ENCODE peak calls at places on chromosomes 4 and X, in eight cellular contexts. One of them, this sample, is unnamed.

GRCh38 chr4:4865705-4866123 is 6.2 kb downstream of the MSX1 start:
- DNase-seq in PC-3: no peak
- DNase-seq in IMR-90: no peak
- DNase-seq in SK-N-MC: no peak
- DNase-seq in RWPE2: no peak
- DNase-seq in GM23248: no peak
- DNase-seq in pancreas: no peak
- DNase-seq in left ventricle myocardium inferior: no peak
- DNase-seq in this sample: no peak

GRCh38 chr4:140738111-140738510 is 18.1 kb downstream of the TBC1D9 start:
- DNase-seq in PC-3: no peak
- DNase-seq in IMR-90: no peak
- DNase-seq in SK-N-MC: no peak
- DNase-seq in RWPE2: no peak
- DNase-seq in GM23248: no peak
- DNase-seq in pancreas: no peak
- DNase-seq in left ventricle myocardium inferior: no peak
- DNase-seq in this sample: no peak

GRCh38 chr4:132642196-132642817 is 506.8 kb upstream of the PCDH10 start:
- DNase-seq in PC-3: peak
- DNase-seq in IMR-90: peak
- DNase-seq in SK-N-MC: peak
- DNase-seq in RWPE2: no peak
- DNase-seq in GM23248: peak
- DNase-seq in pancreas: no peak
- DNase-seq in left ventricle myocardium inferior: no peak
- DNase-seq in this sample: peak

GRCh38 chr4:3437998-3438846 is 3.5 kb upstream of the HGFAC start:
- DNase-seq in PC-3: no peak
- DNase-seq in IMR-90: no peak
- DNase-seq in SK-N-MC: no peak
- DNase-seq in RWPE2: no peak
- DNase-seq in GM23248: no peak
- DNase-seq in pancreas: no peak
- DNase-seq in left ventricle myocardium inferior: no peak
- DNase-seq in this sample: no peak

GRCh38 chrX:128759177-128759576 is 707.0 kb upstream of the ACTRT1 start:
- DNase-seq in PC-3: no peak
- DNase-seq in IMR-90: no peak
- DNase-seq in SK-N-MC: peak
- DNase-seq in RWPE2: no peak
- DNase-seq in GM23248: no peak
- DNase-seq in pancreas: no peak
- DNase-seq in left ventricle myocardium inferior: no peak
- DNase-seq in this sample: no peak

GRCh38 chr4:124964251-124964650 is 251.7 kb upstream of the ANKRD50 start:
- DNase-seq in PC-3: no peak
- DNase-seq in IMR-90: no peak
- DNase-seq in SK-N-MC: no peak
- DNase-seq in RWPE2: no peak
- DNase-seq in GM23248: no peak
- DNase-seq in pancreas: no peak
- DNase-seq in left ventricle myocardium inferior: no peak
- DNase-seq in this sample: no peak

GRCh38 chr4:26885912-26886274 is 25.3 kb downstream of the STIM2 start:
- DNase-seq in PC-3: no peak
- DNase-seq in IMR-90: no peak
- DNase-seq in SK-N-MC: no peak
- DNase-seq in RWPE2: no peak
- DNase-seq in GM23248: no peak
- DNase-seq in pancreas: no peak
- DNase-seq in left ventricle myocardium inferior: no peak
- DNase-seq in this sample: peak

GRCh38 chrX:143648705-143649104 is 12.8 kb upstream of the SLITRK4 start:
- DNase-seq in PC-3: peak
- DNase-seq in IMR-90: no peak
- DNase-seq in SK-N-MC: no peak
- DNase-seq in RWPE2: no peak
- DNase-seq in GM23248: no peak
- DNase-seq in pancreas: no peak
- DNase-seq in left ventricle myocardium inferior: no peak
- DNase-seq in this sample: peak

GRCh38 chrX:53073115-53073581 is 9.0 kb upstream of the TSPYL2 start:
- DNase-seq in PC-3: no peak
- DNase-seq in IMR-90: no peak
- DNase-seq in SK-N-MC: no peak
- DNase-seq in RWPE2: no peak
- DNase-seq in GM23248: no peak
- DNase-seq in pancreas: no peak
- DNase-seq in left ventricle myocardium inferior: no peak
- DNase-seq in this sample: no peak

GRCh38 chrX:80879143-80879542 is 69.5 kb upstream of the BRWD3 start:
- DNase-seq in PC-3: peak
- DNase-seq in IMR-90: no peak
- DNase-seq in SK-N-MC: no peak
- DNase-seq in RWPE2: no peak
- DNase-seq in GM23248: peak
- DNase-seq in pancreas: peak
- DNase-seq in left ventricle myocardium inferior: no peak
- DNase-seq in this sample: peak

GRCh38 chrX:153845842-153846241 is 15.5 kb upstream of the PDZD4 start:
- DNase-seq in PC-3: no peak
- DNase-seq in IMR-90: no peak
- DNase-seq in SK-N-MC: no peak
- DNase-seq in RWPE2: no peak
- DNase-seq in GM23248: no peak
- DNase-seq in pancreas: no peak
- DNase-seq in left ventricle myocardium inferior: no peak
- DNase-seq in this sample: no peak

GRCh38 chrX:70353524-70353923 is 63.6 kb downstream of the KIF4A start:
- DNase-seq in PC-3: no peak
- DNase-seq in IMR-90: peak
- DNase-seq in SK-N-MC: no peak
- DNase-seq in RWPE2: no peak
- DNase-seq in GM23248: no peak
- DNase-seq in pancreas: no peak
- DNase-seq in left ventricle myocardium inferior: no peak
- DNase-seq in this sample: no peak

GRCh38 chr4:116413222-116413621 is 672.2 kb downstream of the TRAM1L1 start:
- DNase-seq in PC-3: no peak
- DNase-seq in IMR-90: no peak
- DNase-seq in SK-N-MC: no peak
- DNase-seq in RWPE2: no peak
- DNase-seq in GM23248: no peak
- DNase-seq in pancreas: no peak
- DNase-seq in left ventricle myocardium inferior: no peak
- DNase-seq in this sample: no peak

GRCh38 chr4:94403735-94404134 is 48.0 kb upstream of the PDLIM5 start:
- DNase-seq in PC-3: no peak
- DNase-seq in IMR-90: no peak
- DNase-seq in SK-N-MC: no peak
- DNase-seq in RWPE2: no peak
- DNase-seq in GM23248: no peak
- DNase-seq in pancreas: no peak
- DNase-seq in left ventricle myocardium inferior: peak
- DNase-seq in this sample: no peak

GRCh38 chr4:125325733-125326132 is 11.0 kb downstream of the FAT4 start:
- DNase-seq in PC-3: no peak
- DNase-seq in IMR-90: no peak
- DNase-seq in SK-N-MC: no peak
- DNase-seq in RWPE2: no peak
- DNase-seq in GM23248: no peak
- DNase-seq in pancreas: no peak
- DNase-seq in left ventricle myocardium inferior: no peak
- DNase-seq in this sample: no peak

GRCh38 chrX:19554786-19555185 is 39.5 kb upstream of the MAP3K15 start:
- DNase-seq in PC-3: peak
- DNase-seq in IMR-90: peak
- DNase-seq in SK-N-MC: no peak
- DNase-seq in RWPE2: no peak
- DNase-seq in GM23248: peak
- DNase-seq in pancreas: no peak
- DNase-seq in left ventricle myocardium inferior: no peak
- DNase-seq in this sample: no peak

GRCh38 chrX:75892749-75893148 is 107.7 kb upstream of the MAGEE2 start:
- DNase-seq in PC-3: no peak
- DNase-seq in IMR-90: no peak
- DNase-seq in SK-N-MC: no peak
- DNase-seq in RWPE2: no peak
- DNase-seq in GM23248: no peak
- DNase-seq in pancreas: no peak
- DNase-seq in left ventricle myocardium inferior: no peak
- DNase-seq in this sample: no peak

GRCh38 chrX:15334561-15334960 is 762 bp downstream of the PIGA start:
- DNase-seq in PC-3: peak
- DNase-seq in IMR-90: peak
- DNase-seq in SK-N-MC: no peak
- DNase-seq in RWPE2: no peak
- DNase-seq in GM23248: peak
- DNase-seq in pancreas: no peak
- DNase-seq in left ventricle myocardium inferior: no peak
- DNase-seq in this sample: peak

GRCh38 chr4:158778065-158778711 is 9.4 kb downstream of the FNIP2 start:
- DNase-seq in PC-3: no peak
- DNase-seq in IMR-90: no peak
- DNase-seq in SK-N-MC: no peak
- DNase-seq in RWPE2: no peak
- DNase-seq in GM23248: no peak
- DNase-seq in pancreas: no peak
- DNase-seq in left ventricle myocardium inferior: no peak
- DNase-seq in this sample: peak
- H3K27ac ChIP-seq in PC-3: no peak
- H3K27ac ChIP-seq in IMR-90: no peak
- H3K27ac ChIP-seq in SK-N-MC: no peak
- H3K27ac ChIP-seq in RWPE2: no peak
- H3K27ac ChIP-seq in GM23248: no peak
- H3K27ac ChIP-seq in pancreas: no peak
- H3K27ac ChIP-seq in left ventricle myocardium inferior: peak
- H3K27ac ChIP-seq in this sample: no peak

DNA sequence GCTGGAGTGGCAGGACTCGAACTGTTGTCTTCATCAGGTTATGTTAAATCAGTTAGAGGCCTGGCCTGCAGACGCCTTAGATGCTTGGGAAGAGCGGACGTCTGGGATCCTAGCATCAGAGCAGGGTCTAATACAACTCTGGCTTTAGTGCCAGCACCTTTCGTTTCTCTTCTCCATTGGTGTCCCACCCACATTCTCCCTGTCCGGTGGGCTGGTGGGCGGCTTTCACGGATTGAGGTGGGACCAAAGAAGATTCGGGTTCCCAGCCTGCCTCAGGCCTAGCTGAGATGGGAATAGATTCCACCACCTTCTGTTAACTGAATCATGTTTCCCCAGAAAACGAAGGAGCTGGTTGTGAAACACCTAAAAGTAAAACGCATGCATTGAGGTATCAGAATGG is 939 bp downstream of the PDK3 start:
- DNase-seq in PC-3: no peak
- DNase-seq in IMR-90: no peak
- DNase-seq in SK-N-MC: no peak
- DNase-seq in RWPE2: no peak
- DNase-seq in GM23248: no peak
- DNase-seq in pancreas: no peak
- DNase-seq in left ventricle myocardium inferior: no peak
- DNase-seq in this sample: no peak
- H3K27ac ChIP-seq in PC-3: no peak
- H3K27ac ChIP-seq in IMR-90: no peak
- H3K27ac ChIP-seq in SK-N-MC: no peak
- H3K27ac ChIP-seq in RWPE2: no peak
- H3K27ac ChIP-seq in GM23248: no peak
- H3K27ac ChIP-seq in pancreas: no peak
- H3K27ac ChIP-seq in left ventricle myocardium inferior: peak
- H3K27ac ChIP-seq in this sample: no peak

DNA sequence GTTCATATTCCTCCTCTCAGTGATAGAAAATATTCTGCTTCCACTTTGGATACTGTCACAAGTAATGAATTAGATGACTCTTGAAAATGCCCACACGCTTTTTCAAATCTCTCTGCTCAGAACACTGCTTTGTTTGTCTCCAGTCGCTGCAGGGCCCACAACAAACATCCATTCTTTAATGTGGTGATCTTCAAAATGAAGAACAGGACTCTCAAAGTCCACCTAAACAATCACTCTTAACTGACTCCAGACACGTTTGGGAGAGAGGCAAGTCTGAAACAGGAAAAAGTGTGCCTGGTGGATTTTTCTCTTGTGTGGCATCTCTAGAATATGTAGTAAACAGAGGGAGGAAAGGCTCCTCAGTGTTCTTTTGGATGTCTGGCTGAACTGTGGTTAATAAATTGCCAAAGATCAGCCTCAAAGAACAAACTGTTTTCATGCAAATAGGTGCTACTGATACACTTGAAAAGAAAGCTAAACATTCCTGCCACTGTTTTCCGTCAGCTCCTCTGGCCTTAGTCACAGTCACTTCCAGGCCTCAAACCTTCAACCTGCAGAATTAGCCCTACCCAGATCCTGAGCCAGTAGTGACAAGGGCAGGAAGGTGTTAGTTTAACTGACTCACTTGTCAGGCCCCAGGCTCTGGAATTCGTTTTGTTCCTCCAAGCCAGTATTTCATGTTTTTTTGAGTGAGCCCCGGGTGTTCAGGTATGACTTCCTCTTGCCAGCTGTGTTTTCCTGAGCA is 259.6 kb upstream of the GPC4 start:
- DNase-seq in PC-3: peak
- DNase-seq in IMR-90: no peak
- DNase-seq in SK-N-MC: no peak
- DNase-seq in RWPE2: no peak
- DNase-seq in GM23248: no peak
- DNase-seq in pancreas: no peak
- DNase-seq in left ventricle myocardium inferior: no peak
- DNase-seq in this sample: peak
- H3K27ac ChIP-seq in PC-3: peak
- H3K27ac ChIP-seq in IMR-90: no peak
- H3K27ac ChIP-seq in SK-N-MC: no peak
- H3K27ac ChIP-seq in RWPE2: no peak
- H3K27ac ChIP-seq in GM23248: no peak
- H3K27ac ChIP-seq in pancreas: peak
- H3K27ac ChIP-seq in left ventricle myocardium inferior: no peak
- H3K27ac ChIP-seq in this sample: peak

GRCh38 chr4:48578132-48578964 is 88.3 kb downstream of the ZAR1 start:
- DNase-seq in PC-3: peak
- DNase-seq in IMR-90: peak
- DNase-seq in SK-N-MC: no peak
- DNase-seq in RWPE2: no peak
- DNase-seq in GM23248: peak
- DNase-seq in pancreas: no peak
- DNase-seq in left ventricle myocardium inferior: no peak
- DNase-seq in this sample: peak
- H3K27ac ChIP-seq in PC-3: no peak
- H3K27ac ChIP-seq in IMR-90: no peak
- H3K27ac ChIP-seq in SK-N-MC: no peak
- H3K27ac ChIP-seq in RWPE2: no peak
- H3K27ac ChIP-seq in GM23248: no peak
- H3K27ac ChIP-seq in pancreas: no peak
- H3K27ac ChIP-seq in left ventricle myocardium inferior: no peak
- H3K27ac ChIP-seq in this sample: no peak

DNA sequence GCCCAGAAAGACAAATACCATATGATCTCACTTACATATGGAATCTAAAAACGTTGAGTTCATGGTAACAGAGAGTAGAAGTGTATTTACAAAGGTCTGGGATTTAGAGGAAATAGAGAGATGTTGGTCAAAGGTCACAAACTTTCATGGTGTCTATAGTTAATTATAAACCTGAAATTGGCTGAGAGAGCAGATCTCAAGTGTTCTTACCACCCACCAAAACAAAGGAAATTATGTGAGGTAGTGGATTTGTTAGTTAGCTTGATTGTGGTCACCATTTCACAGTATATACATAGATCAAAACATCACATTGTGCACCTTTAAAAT is 186.8 kb downstream of the NWD2 start:
- DNase-seq in PC-3: no peak
- DNase-seq in IMR-90: no peak
- DNase-seq in SK-N-MC: no peak
- DNase-seq in RWPE2: no peak
- DNase-seq in GM23248: no peak
- DNase-seq in pancreas: no peak
- DNase-seq in left ventricle myocardium inferior: no peak
- DNase-seq in this sample: peak
- H3K27ac ChIP-seq in PC-3: no peak
- H3K27ac ChIP-seq in IMR-90: no peak
- H3K27ac ChIP-seq in SK-N-MC: no peak
- H3K27ac ChIP-seq in RWPE2: no peak
- H3K27ac ChIP-seq in GM23248: no peak
- H3K27ac ChIP-seq in pancreas: peak
- H3K27ac ChIP-seq in left ventricle myocardium inferior: no peak
- H3K27ac ChIP-seq in this sample: no peak

This sample was measured in small intestine.